ENCODE peak calls at places on chromosome 5, in four cellular contexts. Q is CD8-positive, alpha-beta memory T cell; O is GM12891; T is retina. S is an unnamed sample.

GRCh38 chr5:160155017-160155725 is 35.9 kb upstream of the PWWP2A start:
- DNase-seq in O (no peak), Q (no peak), T (no peak), S (no peak)

GRCh38 chr5:41368158-41368557 is 142.2 kb downstream of the PLCXD3 start:
- DNase-seq in Q (no peak), O (no peak), T (no peak), S (no peak)

GRCh38 chr5:56454219-56454862 is 221.2 kb upstream of the ANKRD55 start:
- DNase-seq in T (no peak), Q (no peak), O (no peak), S (no peak)

GRCh38 chr5:55440188-55440646 is 94.5 kb downstream of the PLPP1 start:
- DNase-seq in T (no peak), O (no peak), Q (no peak), S (no peak)

GRCh38 chr5:178213003-178213449 is 8.7 kb downstream of the HNRNPAB start:
- DNase-seq in T (no peak), O (no peak), Q (no peak), S (no peak)

GRCh38 chr5:82641362-82641988 is 363.3 kb upstream of the RPS23 start:
- DNase-seq in O (peak; percentile 7), T (peak; percentile 67), Q (peak; percentile 3), S (peak; percentile 14)

GRCh38 chr5:3428355-3428754 is 167.3 kb upstream of the IRX1 start:
- DNase-seq in O (no peak), Q (no peak), T (peak; percentile 47), S (no peak)

GRCh38 chr5:6736524-6737042 is 23.4 kb downstream of the TENT4A start:
- DNase-seq in Q (no peak), T (no peak), O (no peak), S (no peak)

GRCh38 chr5:176364765-176365662 is at the start of gene ARL10:
- DNase-seq in T (peak; percentile 85), Q (peak; percentile 52), O (peak; percentile 63), S (peak; percentile 41)